ENCODE peak calls at places on chromosomes 6 and 20, in five cellular contexts. K is DMS 273 treated with DMSO at 0.1 percent for 48 hours, O is WERI-Rb-1, U is astrocyte of the spinal cord, D is kidney tubule cell. X is an unnamed sample.

GRCh38 chr6:35160642-35161041 is 19.5 kb upstream of the TCP11 start:
- DNase-seq in D (no peak), O (peak), U (no peak), K (no peak), X (no peak)

GRCh38 chr6:119096683-119097310 is 18.3 kb upstream of the FAM184A start:
- DNase-seq in U (peak), D (no peak), K (no peak), O (no peak), X (no peak)

GRCh38 chr6:80608881-80609280 is 502.4 kb downstream of the BCKDHB start:
- DNase-seq in U (peak), K (no peak), O (no peak), D (peak), X (peak)

GRCh38 chr6:56640374-56640773 is 2.3 kb downstream of the DST start:
- DNase-seq in D (no peak), U (no peak), K (no peak), O (peak), X (no peak)

GRCh38 chr6:147833607-147834006 is 325.1 kb downstream of the SAMD5 start:
- DNase-seq in K (no peak), O (no peak), D (no peak), U (no peak), X (no peak)

GRCh38 chr6:40299666-40300065 is 287.5 kb downstream of the LRFN2 start:
- DNase-seq in O (no peak), U (no peak), D (no peak), K (no peak), X (no peak)

GRCh38 chr6:75196051-75196743 is 9.7 kb downstream of the COL12A1 start:
- DNase-seq in U (peak), O (no peak), K (no peak), D (peak), X (no peak)

GRCh38 chr20:23065438-23066201 is 16.1 kb upstream of the THBD start:
- DNase-seq in K (no peak), D (no peak), O (no peak), U (no peak), X (no peak)

GRCh38 chr20:19460386-19460785 is 247.9 kb downstream of the SLC24A3 start:
- DNase-seq in D (no peak), U (peak), O (no peak), K (no peak), X (peak)

GRCh38 chr6:131937219-131937618 is 14.0 kb downstream of the CCN2 start:
- DNase-seq in K (no peak), D (peak), O (no peak), U (no peak), X (no peak)

GRCh38 chr6:170207586-170207985 is 83.3 kb downstream of the DLL1 start:
- DNase-seq in U (no peak), K (no peak), O (no peak), D (no peak), X (no peak)

GRCh38 chr20:41142914-41143313 is 5.6 kb downstream of the PLCG1 start:
- DNase-seq in K (no peak), D (no peak), U (no peak), O (no peak), X (no peak)

GRCh38 chr6:148864941-148865340 is 118.1 kb downstream of the UST start:
- DNase-seq in O (no peak), U (no peak), D (no peak), K (peak), X (no peak)

GRCh38 chr6:3389390-3390167 is 67.3 kb downstream of the SLC22A23 start:
- DNase-seq in D (no peak), O (no peak), K (no peak), U (peak), X (peak)

GRCh38 chr6:151082079-151082478 is 157.7 kb upstream of the AKAP12 start:
- DNase-seq in D (peak), O (no peak), U (no peak), K (no peak), X (no peak)

GRCh38 chr6:95081231-95081630 is 496.1 kb upstream of the MANEA start:
- DNase-seq in K (no peak), O (no peak), U (no peak), D (no peak), X (no peak)

GRCh38 chr6:67888546-67888885 is 746.6 kb upstream of the ADGRB3 start:
- DNase-seq in O (no peak), U (no peak), D (no peak), K (no peak), X (no peak)

GRCh38 chr6:29426654-29427053 is 11.9 kb downstream of the OR12D1 start:
- DNase-seq in U (no peak), D (no peak), O (peak), K (no peak), X (no peak)

GRCh38 chr6:75326557-75327258 is 42.1 kb upstream of the TMEM30A start:
- DNase-seq in D (peak), O (no peak), U (no peak), K (no peak), X (no peak)

GRCh38 chr20:48012401-48012974 is 227.2 kb upstream of the SULF2 start:
- DNase-seq in K (no peak), U (peak), O (no peak), D (peak), X (peak)

GRCh38 chr6:3022765-3023662 is 23.3 kb downstream of the NQO2 start:
- DNase-seq in K (no peak), D (no peak), O (no peak), U (no peak), X (peak)

GRCh38 chr6:112780498-112781096 is 433.5 kb downstream of the RFPL4B start:
- DNase-seq in K (peak), O (peak), U (peak), D (peak), X (peak)

GRCh38 chr6:35058041-35058675 is 83.0 kb downstream of the TCP11 start:
- DNase-seq in K (no peak), U (no peak), O (peak), D (no peak), X (no peak)

GRCh38 chr20:40673442-40673841 is 15.6 kb downstream of the MAFB start:
- DNase-seq in D (no peak), K (no peak), U (no peak), O (no peak), X (no peak)

GRCh38 chr6:167858086-167858591 is 31.4 kb downstream of the AFDN start:
- DNase-seq in O (no peak), U (peak), K (peak), D (no peak), X (peak)

GRCh38 chr20:11792229-11792953 is 125.3 kb upstream of the BTBD3 start:
- DNase-seq in O (no peak), U (no peak), K (no peak), D (no peak), X (no peak)

GRCh38 chr6:50707652-50708325 is 5.5 kb upstream of the TFAP2D start:
- DNase-seq in U (no peak), O (no peak), K (no peak), D (no peak), X (no peak)

GRCh38 chr6:40509716-40510260 is 77.4 kb downstream of the LRFN2 start:
- DNase-seq in K (no peak), U (no peak), D (no peak), O (no peak), X (no peak)

GRCh38 chr6:19024737-19025136 is 637.6 kb downstream of the RNF144B start:
- DNase-seq in D (peak), U (peak), O (peak), K (peak), X (peak)

GRCh38 chr20:63702036-63702665 is 5.6 kb downstream of the ARFRP1 start:
- DNase-seq in U (no peak), K (no peak), D (no peak), O (no peak), X (no peak)

GRCh38 chr6:143140767-143141166 is 80.1 kb downstream of the AIG1 start:
- DNase-seq in K (no peak), U (no peak), D (no peak), O (no peak), X (no peak)

GRCh38 chr6:18022398-18023231 is 35.2 kb upstream of the KIF13A start:
- DNase-seq in U (peak), K (no peak), D (peak), O (no peak), X (peak)

GRCh38 chr6:27280064-27280539 is 32.0 kb downstream of the POM121L2 start:
- DNase-seq in U (peak), K (peak), O (no peak), D (peak), X (peak)

GRCh38 chr6:26284537-26285142 is 80.4 kb upstream of the BTN3A2 start:
- DNase-seq in O (peak), K (peak), U (peak), D (peak), X (peak)